ENCODE peak calls at places on chromosome X, in seven cellular contexts. E is A172, Z is activated gamma-delta T cell treated with Interleukin-2 at 50 U/mL for 16 hours, B is NCI-H1436, V is KG1, A is frontal cortex, K is GM19239. M is an unnamed sample.

GRCh38 chrX:154443479-154443910 is 446 bp upstream of the FAM50A start:
- DNase-seq in E (peak; percentile 43), Z (no peak), B (no peak), V (no peak), A (no peak), K (no peak), M (no peak)

GRCh38 chrX:11632732-11633131 is 33.0 kb downstream of the ARHGAP6 start:
- DNase-seq in E (no peak), Z (no peak), B (no peak), V (no peak), A (no peak), K (no peak), M (no peak)

GRCh38 chrX:68532828-68533227 is 34.0 kb downstream of the YIPF6 start:
- DNase-seq in E (no peak), Z (no peak), B (no peak), V (no peak), A (no peak), K (no peak), M (no peak)

GRCh38 chrX:1581132-1581531 is 10.3 kb upstream of the AKAP17A start:
- DNase-seq in E (peak; percentile 70), Z (peak; percentile 73), B (peak; percentile 6), V (peak; percentile 79), A (no peak), K (peak; percentile 49), M (peak; percentile 56)

GRCh38 chrX:151687635-151688034 is 7.6 kb upstream of the PRRG3 start:
- DNase-seq in E (no peak), Z (no peak), B (no peak), V (no peak), A (no peak), K (no peak), M (no peak)

GRCh38 chrX:24498181-24498580 is 33.1 kb downstream of the PDK3 start:
- DNase-seq in E (no peak), Z (peak; percentile 11), B (no peak), V (no peak), A (no peak), K (no peak), M (peak; percentile 5)

GRCh38 chrX:82816572-82816971 is 691.5 kb upstream of the POU3F4 start:
- DNase-seq in E (peak; percentile 2), Z (no peak), B (no peak), V (no peak), A (no peak), K (no peak), M (no peak)

GRCh38 chrX:67723580-67724351 is 179.9 kb downstream of the AR start:
- DNase-seq in E (no peak), Z (no peak), B (no peak), V (no peak), A (no peak), K (no peak), M (no peak)

GRCh38 chrX:55778322-55778721 is 60.8 kb downstream of the RRAGB start:
- DNase-seq in E (no peak), Z (no peak), B (no peak), V (no peak), A (no peak), K (no peak), M (no peak)

GRCh38 chrX:136030357-136031225 is 45.4 kb downstream of the SLC9A6 start:
- DNase-seq in E (no peak), Z (no peak), B (no peak), V (no peak), A (no peak), K (no peak), M (no peak)

GRCh38 chrX:65630771-65631170 is 36.7 kb upstream of the MSN start:
- DNase-seq in E (no peak), Z (no peak), B (no peak), V (no peak), A (no peak), K (no peak), M (no peak)

GRCh38 chrX:69664693-69665092 is 48.8 kb downstream of the EDA start:
- DNase-seq in E (no peak), Z (no peak), B (no peak), V (no peak), A (no peak), K (no peak), M (no peak)

GRCh38 chrX:141838016-141838415 is at the start of gene MAGEC3:
- DNase-seq in E (no peak), Z (no peak), B (no peak), V (no peak), A (no peak), K (no peak), M (no peak)

GRCh38 chrX:10579753-10580060 is 40.7 kb downstream of the MID1 start:
- DNase-seq in E (peak; percentile 29), Z (no peak), B (no peak), V (no peak), A (no peak), K (no peak), M (no peak)